ENCODE peak calls at places on chromosomes 7 and 10, in five cellular contexts. L is activated T-helper 9 cell treated with anti-CD3 and anti-CD28 coated beads, Interleukin-2, amount 50 U/mL, for 16 hours; R is T-helper 1 cell; W is ELR; C is cerebellar cortex. H is an unnamed sample.

GRCh38 chr10:3668276-3668960 is 116.6 kb downstream of the KLF6 start:
- DNase-seq in L (peak), R (peak), W (peak), C (no peak), H (peak)

GRCh38 chr10:3366735-3367405 is 194.3 kb upstream of the PITRM1 start:
- DNase-seq in L (no peak), R (no peak), W (no peak), C (no peak), H (no peak)

GRCh38 chr7:103989200-103989784 is at the start of gene RELN:
- DNase-seq in L (no peak), R (no peak), W (peak), C (peak), H (no peak)

GRCh38 chr7:114217026-114217425 is 197.6 kb upstream of the FOXP2 start:
- DNase-seq in L (no peak), R (no peak), W (peak), C (no peak), H (no peak)

GRCh38 chr7:144821069-144821468 is 14.8 kb downstream of the TPK1 start:
- DNase-seq in L (no peak), R (no peak), W (no peak), C (no peak), H (peak)

GRCh38 chr10:63689768-63690167 is 168.6 kb downstream of the REEP3 start:
- DNase-seq in L (no peak), R (no peak), W (no peak), C (no peak), H (no peak)

GRCh38 chr7:45917658-45918057 is 3.4 kb downstream of the IGFBP3 start:
- DNase-seq in L (peak), R (peak), W (peak), C (peak), H (peak)

GRCh38 chr10:103709341-103709920 is 145.9 kb downstream of the SH3PXD2A start:
- DNase-seq in L (no peak), R (no peak), W (peak), C (no peak), H (no peak)

GRCh38 chr10:24463683-24464426 is 254.9 kb downstream of the KIAA1217 start:
- DNase-seq in L (no peak), R (no peak), W (peak), C (no peak), H (peak)

GRCh38 chr10:1626410-1626809 is 110.9 kb downstream of the ADARB2 start:
- DNase-seq in L (no peak), R (no peak), W (no peak), C (no peak), H (no peak)

GRCh38 chr10:70981171-70981836 is 92.9 kb upstream of the PCBD1 start:
- DNase-seq in L (no peak), R (no peak), W (no peak), C (no peak), H (no peak)

GRCh38 chr10:71916827-71917226 is 47.4 kb upstream of the CHST3 start:
- DNase-seq in L (no peak), R (no peak), W (no peak), C (no peak), H (no peak)

GRCh38 chr10:76251773-76252617 is 820.6 kb downstream of the LRMDA start:
- DNase-seq in L (no peak), R (no peak), W (no peak), C (no peak), H (no peak)

GRCh38 chr10:119541046-119541445 is 1.5 kb downstream of the RGS10 start:
- DNase-seq in L (no peak), R (no peak), W (peak), C (no peak), H (peak)

GRCh38 chr10:124942317-124943169 is 620 bp downstream of the ZRANB1 start:
- DNase-seq in L (no peak), R (no peak), W (no peak), C (peak), H (no peak)

GRCh38 chr10:3791974-3792633 is 7.1 kb upstream of the KLF6 start:
- DNase-seq in L (no peak), R (no peak), W (no peak), C (no peak), H (no peak)

GRCh38 chr7:159144756-159145543 is at the start of gene VIPR2:
- DNase-seq in L (no peak), R (no peak), W (no peak), C (no peak), H (no peak)

GRCh38 chr7:43879477-43879876 is 10.2 kb upstream of the MRPS24 start:
- DNase-seq in L (no peak), R (no peak), W (peak), C (no peak), H (no peak)

GRCh38 chr10:104640339-104641149 is 546 bp upstream of the SORCS3 start:
- DNase-seq in L (no peak), R (no peak), W (no peak), C (no peak), H (no peak)

GRCh38 chr10:103441206-103441605 is 11.0 kb downstream of the CALHM2 start:
- DNase-seq in L (no peak), R (no peak), W (no peak), C (no peak), H (no peak)

GRCh38 chr10:18044976-18045720 is 93.4 kb downstream of the SLC39A12 start:
- DNase-seq in L (no peak), R (no peak), W (peak), C (no peak), H (no peak)

GRCh38 chr7:19690736-19691135 is 18.1 kb downstream of the POLR1F start:
- DNase-seq in L (no peak), R (no peak), W (no peak), C (no peak), H (no peak)

GRCh38 chr7:80997841-80998240 is 79.0 kb upstream of the SEMA3C start:
- DNase-seq in L (no peak), R (no peak), W (no peak), C (peak), H (no peak)

GRCh38 chr10:85612378-85612775 is 754.2 kb downstream of the GRID1 start:
- DNase-seq in L (peak), R (peak), W (no peak), C (no peak), H (peak)

GRCh38 chr7:157760004-157760730 is 423.4 kb downstream of the DNAJB6 start:
- DNase-seq in L (no peak), R (no peak), W (no peak), C (no peak), H (no peak)

H was measured in stimulated activated naive CD4-positive, alpha-beta T cell treated with Interleukin-2 at 50 U/mL for 16 hours.